ENCODE peak calls at places on chromosomes 12 and 14, in five cellular contexts. Q is CD4-positive, CD25-positive, alpha-beta regulatory T cell; K is spleen; Z is psoas muscle; D is dorsolateral prefrontal cortex. I is an unnamed sample.

GRCh38 chr12:111451649-111452129 is 46.0 kb downstream of the SH2B3 start:
- DNase-seq in Z (no peak), K (no peak), Q (no peak), D (peak), I (peak)

GRCh38 chr12:113471619-113472171 is at the start of gene LHX5:
- DNase-seq in Z (no peak), Q (no peak), D (no peak), K (no peak), I (no peak)

GRCh38 chr12:56718167-56718566 is 6.9 kb downstream of the NACA start:
- DNase-seq in K (no peak), D (no peak), Q (no peak), Z (no peak), I (no peak)

GRCh38 chr12:57340104-57340503 is 89.1 kb upstream of the STAC3 start:
- DNase-seq in K (no peak), D (peak), Z (peak), Q (no peak), I (no peak)

GRCh38 chr12:103729499-103729898 is 111.5 kb downstream of the NT5DC3 start:
- DNase-seq in K (no peak), Q (no peak), Z (no peak), D (no peak), I (no peak)

GRCh38 chr12:10802587-10802986 is at the start of gene TAS2R7:
- DNase-seq in K (no peak), Z (no peak), D (no peak), Q (no peak), I (no peak)

GRCh38 chr14:76465651-76466050 is 89.7 kb downstream of the ESRRB start:
- DNase-seq in D (no peak), K (no peak), Z (no peak), Q (no peak), I (no peak)

GRCh38 chr14:36655963-36656768 is 5.5 kb upstream of the PAX9 start:
- DNase-seq in Z (no peak), Q (no peak), K (no peak), D (no peak), I (no peak)

GRCh38 chr12:54414191-54414525 is 4.9 kb downstream of the ITGA5 start:
- DNase-seq in D (no peak), K (no peak), Q (no peak), Z (no peak), I (no peak)

GRCh38 chr12:126492181-126492580 is 1426.9 kb downstream of the AACS start:
- DNase-seq in Q (no peak), K (no peak), D (no peak), Z (no peak), I (no peak)

GRCh38 chr14:20409226-20409625 is 4.1 kb downstream of the TEP1 start:
- DNase-seq in D (no peak), K (no peak), Q (no peak), Z (no peak), I (no peak)

GRCh38 chr14:59028476-59029202 is 159.8 kb upstream of the DAAM1 start:
- DNase-seq in Z (peak), D (peak), Q (no peak), K (peak), I (peak)

GRCh38 chr12:93824514-93825500 is 147.6 kb downstream of the CRADD start:
- DNase-seq in D (no peak), Z (no peak), K (no peak), Q (no peak), I (no peak)

GRCh38 chr12:64678835-64679234 is 68.5 kb downstream of the RASSF3 start:
- DNase-seq in Z (no peak), D (no peak), K (no peak), Q (no peak), I (peak)

GRCh38 chr12:64678248-64678647 is 68.0 kb downstream of the RASSF3 start:
- DNase-seq in K (no peak), Z (no peak), D (no peak), Q (no peak), I (no peak)

GRCh38 chr12:64680235-64680634 is 69.9 kb downstream of the RASSF3 start:
- DNase-seq in D (no peak), K (no peak), Z (no peak), Q (no peak), I (no peak)

GRCh38 chr12:64681200-64682052 is 71.1 kb downstream of the RASSF3 start:
- DNase-seq in Q (no peak), K (no peak), Z (no peak), D (no peak), I (no peak)

GRCh38 chr12:64679487-64679983 is 69.2 kb downstream of the RASSF3 start:
- DNase-seq in D (no peak), K (peak), Q (peak), Z (peak), I (peak)
- H3K27ac ChIP-seq in D (no peak), K (peak), Q (peak), Z (peak), I (peak)

DNA sequence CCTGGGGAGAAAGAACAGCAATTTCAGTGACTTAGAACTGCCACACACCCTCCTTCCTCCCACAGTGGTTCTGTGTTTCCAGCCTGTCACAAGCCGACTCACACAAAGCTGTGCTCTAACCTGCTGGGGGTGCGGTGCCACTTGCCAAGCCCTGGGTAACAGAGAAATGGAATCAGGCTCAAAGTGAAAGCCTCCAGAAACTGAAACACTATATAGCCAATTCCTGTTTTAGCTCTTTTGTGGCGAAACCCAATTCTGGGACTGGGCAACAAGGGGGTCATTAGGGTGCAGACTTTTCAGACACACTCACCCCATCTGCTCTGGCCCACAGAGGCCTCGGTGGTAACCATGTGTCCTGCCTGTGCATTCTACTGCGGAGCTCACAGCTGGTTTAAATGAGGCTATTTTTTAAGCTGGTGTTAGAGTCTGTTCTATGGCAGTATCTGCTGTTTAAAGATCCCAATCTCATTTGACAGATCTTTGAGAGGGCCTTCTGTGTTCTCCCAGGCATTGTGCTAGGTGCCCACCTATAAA is 15.2 kb upstream of the ACTR6 start:
- DNase-seq in Q (no peak), Z (no peak), K (no peak), D (no peak), I (no peak)
- H3K27ac ChIP-seq in Q (no peak), Z (no peak), K (peak), D (no peak), I (no peak)

GRCh38 chr12:95077341-95077740 is 3.9 kb upstream of the NR2C1 start:
- DNase-seq in K (no peak), Z (no peak), D (no peak), Q (no peak), I (no peak)

GRCh38 chr12:95072900-95073697 is at the start of gene NR2C1:
- DNase-seq in Q (peak), K (peak), D (peak), Z (peak), I (peak)

GRCh38 chr12:95074766-95075165 is 1.3 kb upstream of the NR2C1 start:
- DNase-seq in Z (no peak), Q (no peak), K (no peak), D (no peak), I (no peak)

GRCh38 chr12:95070378-95070777 is 3.0 kb downstream of the NR2C1 start:
- DNase-seq in D (no peak), Z (no peak), Q (no peak), K (no peak), I (no peak)

GRCh38 chr12:95073698-95074520 is 491 bp upstream of the NR2C1 start:
- DNase-seq in Q (no peak), K (no peak), Z (no peak), D (no peak), I (no peak)
- H3K27ac ChIP-seq in Q (no peak), K (peak), Z (peak), D (peak), I (no peak)

DNA sequence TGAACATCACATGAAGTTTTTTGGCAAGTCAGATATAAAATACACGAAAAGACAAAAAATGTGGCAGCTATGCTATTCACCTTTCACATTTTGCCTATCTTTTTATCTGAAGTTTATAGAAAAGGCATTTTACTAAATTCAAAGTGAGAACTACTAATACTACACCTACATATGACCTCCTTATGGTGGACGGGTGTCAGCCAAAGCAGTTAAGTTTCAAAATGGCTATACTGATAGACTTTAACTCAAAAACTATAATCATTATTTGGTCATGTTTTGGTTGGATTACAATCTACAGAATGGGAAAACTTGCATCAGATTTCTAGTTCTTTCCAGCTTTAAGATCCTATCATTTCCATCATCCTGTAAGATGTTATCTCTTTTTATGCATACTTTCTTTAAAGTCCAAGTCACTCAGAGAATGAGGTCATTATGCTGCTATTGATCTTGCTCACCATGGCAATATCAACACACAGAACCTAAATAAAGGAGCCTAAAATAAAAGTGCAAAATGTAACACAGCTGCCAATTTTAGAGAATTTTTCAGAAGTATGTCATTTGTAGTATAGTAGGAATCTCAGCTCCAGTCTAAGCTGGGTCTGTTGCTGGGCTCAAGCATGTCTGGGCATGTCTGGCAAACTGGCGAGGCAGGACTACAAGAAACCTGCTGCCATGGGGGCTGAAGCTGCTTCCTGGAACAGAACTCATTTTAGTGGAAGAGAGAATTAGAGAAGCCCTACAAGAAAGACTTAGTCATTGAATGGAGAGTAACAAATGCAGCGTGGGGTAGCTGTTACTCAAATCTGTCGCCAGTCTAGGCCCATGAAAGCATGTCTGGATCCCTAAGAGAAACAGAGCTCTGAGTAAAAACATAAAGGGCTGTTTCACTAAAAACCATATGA is 7.6 kb upstream of the AEBP2 start:
- DNase-seq in D (no peak), Q (no peak), Z (no peak), K (no peak), I (no peak)
- H3K27ac ChIP-seq in D (no peak), Q (no peak), Z (no peak), K (no peak), I (no peak)

GRCh38 chr14:101359221-101360044 is 201.9 kb upstream of the DIO3 start:
- DNase-seq in D (no peak), K (peak), Q (no peak), Z (peak), I (no peak)
- H3K27ac ChIP-seq in D (peak), K (no peak), Q (no peak), Z (peak), I (no peak)

GRCh38 chr12:105825141-105825540 is 313.6 kb downstream of the NUAK1 start:
- DNase-seq in Z (no peak), Q (no peak), D (no peak), K (no peak), I (no peak)
- H3K27ac ChIP-seq in Z (no peak), Q (no peak), D (no peak), K (no peak), I (no peak)

DNA sequence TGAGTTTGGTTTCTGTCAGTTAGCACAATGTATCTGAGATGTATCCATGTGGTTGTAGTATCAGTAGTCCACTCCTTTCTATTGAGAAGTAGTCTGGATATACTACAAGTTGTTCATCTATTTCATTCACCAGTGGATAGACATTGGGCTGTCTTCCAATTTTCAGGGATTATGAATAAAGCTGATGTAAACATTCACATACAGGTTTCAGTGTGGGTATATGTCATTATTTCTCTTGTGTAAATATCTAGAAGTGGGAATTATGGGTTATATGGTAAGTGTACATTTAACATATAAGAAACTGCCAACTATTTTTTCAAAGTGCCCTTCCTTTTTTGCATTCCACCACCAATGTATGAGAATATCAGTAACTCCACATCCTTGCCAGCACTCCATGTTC is 35.9 kb downstream of the PHLDA1 start:
- DNase-seq in K (no peak), Z (no peak), Q (no peak), D (no peak), I (no peak)
- H3K27ac ChIP-seq in K (no peak), Z (no peak), Q (no peak), D (no peak), I (no peak)

GRCh38 chr12:107091989-107092641 is 1.2 kb downstream of the CRY1 start:
- DNase-seq in Z (no peak), Q (peak), K (no peak), D (no peak), I (peak)
- H3K27ac ChIP-seq in Z (peak), Q (peak), K (peak), D (peak), I (peak)

GRCh38 chr12:6333029-6333428 is 8.8 kb downstream of the TNFRSF1A start:
- DNase-seq in Q (no peak), D (no peak), Z (no peak), K (peak), I (no peak)
- H3K27ac ChIP-seq in Q (peak), D (peak), Z (no peak), K (peak), I (peak)

GRCh38 chr12:89828575-89828974 is 119.9 kb upstream of the ATP2B1 start:
- DNase-seq in K (no peak), D (no peak), Z (no peak), Q (no peak), I (no peak)
- H3K27ac ChIP-seq in K (no peak), D (no peak), Z (no peak), Q (no peak), I (no peak)